ENCODE peak calls at places on chromosomes 12 and 14, in five cellular contexts. J is IMR-90, B is ovary, E is HL-60, T is dorsolateral prefrontal cortex. U is an unnamed sample. For H3K27me3, the result is how much of the 10 kb centered on the place peaks cover.

GRCh38 chr12:74780458-74781241 is 243.0 kb downstream of the ATXN7L3B start:
- DNase-seq in J (peak), B (no peak), E (no peak), T (no peak), U (peak)

GRCh38 chr12:105696-106095 is 39.1 kb downstream of the IQSEC3 start:
- DNase-seq in J (no peak), B (no peak), E (no peak), T (no peak), U (no peak)

GRCh38 chr12:123041811-123042655 is 61.6 kb downstream of the ARL6IP4 start:
- DNase-seq in J (peak), B (peak), E (no peak), T (no peak), U (no peak)

GRCh38 chr12:106118278-106118820 is 20.4 kb downstream of the NUAK1 start:
- DNase-seq in J (no peak), B (no peak), E (no peak), T (no peak), U (no peak)

GRCh38 chr12:81128930-81129554 is 51.2 kb downstream of the ACSS3 start:
- DNase-seq in J (peak), B (no peak), E (peak), T (no peak), U (peak)

GRCh38 chr12:31950088-31950487 is 9.1 kb upstream of the RESF1 start:
- DNase-seq in J (no peak), B (no peak), E (no peak), T (no peak), U (no peak)

GRCh38 chr12:29717540-29718100 is 66.1 kb downstream of the TMTC1 start:
- DNase-seq in J (no peak), B (no peak), E (no peak), T (no peak), U (no peak)

GRCh38 chr14:99727096-99727870 is 43.2 kb downstream of the CYP46A1 start:
- DNase-seq in J (no peak), B (peak), E (no peak), T (peak), U (no peak)

GRCh38 chr12:6963016-6963731 is 7.3 kb downstream of the PHB2 start:
- DNase-seq in J (no peak), B (peak), E (no peak), T (no peak), U (peak)

GRCh38 chr12:106892075-106892474 is 63.6 kb upstream of the TMEM263 start:
- DNase-seq in J (no peak), B (no peak), E (no peak), T (no peak), U (peak)

GRCh38 chr12:78305808-78306207 is 475.1 kb downstream of the NAV3 start:
- DNase-seq in J (no peak), B (no peak), E (no peak), T (no peak), U (no peak)

GRCh38 chr14:99196310-99196650 is 75.7 kb downstream of the BCL11B start:
- DNase-seq in J (no peak), B (no peak), E (no peak), T (no peak), U (no peak)

GRCh38 chr12:53230971-53231858 is 794 bp downstream of the RARG start:
- DNase-seq in J (no peak), B (no peak), E (no peak), T (no peak), U (no peak)

GRCh38 chr12:46664771-46665287 is 161.0 kb downstream of the SLC38A4 start:
- DNase-seq in J (peak), B (no peak), E (no peak), T (no peak), U (peak)

GRCh38 chr12:106135781-106136180 is 3.0 kb downstream of the NUAK1 start:
- DNase-seq in J (peak), B (no peak), E (no peak), T (no peak), U (peak)

GRCh38 chr12:57229041-57229633 is 374 bp upstream of the SHMT2 start:
- DNase-seq in J (no peak), B (no peak), E (no peak), T (no peak), U (no peak)

GRCh38 chr12:26374934-26375333 is 179.6 kb downstream of the SSPN start:
- DNase-seq in J (peak), B (no peak), E (no peak), T (no peak), U (no peak)

GRCh38 chr14:65840118-65840751 is 427.7 kb downstream of the FUT8 start:
- DNase-seq in J (no peak), B (no peak), E (no peak), T (no peak), U (no peak)

GRCh38 chr12:11595080-11595479 is 54.4 kb upstream of the ETV6 start:
- DNase-seq in J (no peak), B (no peak), E (no peak), T (no peak), U (no peak)

GRCh38 chr12:63997198-63997597 is 152.7 kb downstream of the SRGAP1 start:
- DNase-seq in J (no peak), B (no peak), E (no peak), T (no peak), U (peak)

GRCh38 chr14:24226477-24226876 is 5.7 kb downstream of the NEDD8 start:
- DNase-seq in J (no peak), B (no peak), E (no peak), T (no peak), U (no peak)

GRCh38 chr14:94056579-94057308 is 24.3 kb downstream of the DDX24 start:
- DNase-seq in J (no peak), B (no peak), E (no peak), T (no peak), U (no peak)

GRCh38 chr14:76531821-76532318 is 155.9 kb downstream of the ESRRB start:
- DNase-seq in J (no peak), B (no peak), E (no peak), T (no peak), U (peak)

GRCh38 chr14:104094056-104094708 is 8.7 kb downstream of the ASPG start:
- DNase-seq in J (no peak), B (no peak), E (no peak), T (no peak), U (no peak)

GRCh38 chr14:20350860-20351259 is 7.4 kb downstream of the PARP2 start:
- DNase-seq in J (peak), B (no peak), E (no peak), T (no peak), U (no peak)
- TF ChIP-seq CTCF in J (peak), B (no peak), E (no peak), T (no peak), U (no peak)

GRCh38 chr12:34390171-34390841 is 368.0 kb downstream of the ALG10 start:
- DNase-seq in J (no peak), B (no peak), E (no peak), T (no peak), U (no peak)

GRCh38 chr12:34388636-34389377 is 366.5 kb downstream of the ALG10 start:
- DNase-seq in J (no peak), B (no peak), E (no peak), T (no peak), U (no peak)

GRCh38 chr12:34390846-34391700 is 368.8 kb downstream of the ALG10 start:
- DNase-seq in J (no peak), B (no peak), E (no peak), T (no peak), U (no peak)

GRCh38 chr12:34387711-34388635 is 365.7 kb downstream of the ALG10 start:
- DNase-seq in J (no peak), B (no peak), E (no peak), T (no peak), U (no peak)

DNA sequence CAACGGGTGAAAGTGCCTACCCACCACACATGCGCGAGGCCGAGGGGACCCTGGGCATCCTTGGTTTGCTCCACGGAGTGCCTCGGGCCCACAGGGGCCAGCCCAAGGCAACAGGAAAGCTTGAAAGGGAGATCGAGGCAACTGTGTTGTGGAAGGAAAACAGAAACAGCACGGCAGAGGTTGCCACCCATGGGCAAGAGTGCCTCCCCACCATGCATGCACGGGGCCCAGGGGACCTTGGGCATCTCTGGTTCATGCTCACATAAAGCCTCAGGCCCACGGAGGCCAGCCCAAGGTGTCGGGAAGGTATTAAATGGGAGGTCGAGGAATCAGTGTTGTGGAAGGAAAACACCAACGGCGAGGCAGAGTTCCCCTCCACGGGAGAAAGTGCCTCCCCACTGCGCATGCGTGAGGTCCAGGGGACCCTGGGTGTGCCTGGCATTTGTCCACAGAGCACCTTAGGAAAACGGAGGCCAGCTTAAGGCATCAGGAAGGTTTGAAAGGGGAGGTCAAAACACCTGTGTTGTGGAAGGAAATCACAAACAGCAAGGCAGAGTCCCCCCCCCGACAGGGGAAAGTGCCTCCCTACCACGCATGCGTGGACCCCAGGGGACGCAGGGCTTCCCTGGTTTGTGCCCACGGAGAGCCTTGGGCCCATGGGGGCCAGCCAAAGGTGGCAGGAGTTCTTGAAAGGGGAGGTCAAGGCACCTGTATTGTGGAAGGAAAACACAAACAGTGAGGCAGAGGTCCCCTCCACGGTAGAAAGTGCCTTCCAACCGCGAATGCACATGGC is 367.3 kb downstream of the ALG10 start:
- DNase-seq in J (no peak), B (no peak), E (no peak), T (no peak), U (no peak)
- H3K27me3 ChIP-seq in J (under half), B (under half), E (under half), T (half or more), U (under half)

GRCh38 chr12:116982721-116983502 is 72.2 kb downstream of the FBXW8 start:
- DNase-seq in J (peak), B (no peak), E (no peak), T (no peak), U (no peak)

GRCh38 chr12:116980083-116980482 is 69.3 kb downstream of the FBXW8 start:
- DNase-seq in J (no peak), B (no peak), E (no peak), T (no peak), U (no peak)

GRCh38 chr12:116979109-116979508 is 68.4 kb downstream of the FBXW8 start:
- DNase-seq in J (no peak), B (no peak), E (no peak), T (no peak), U (no peak)

GRCh38 chr12:116975779-116976393 is 65.1 kb downstream of the FBXW8 start:
- DNase-seq in J (peak), B (no peak), E (no peak), T (no peak), U (no peak)

DNA sequence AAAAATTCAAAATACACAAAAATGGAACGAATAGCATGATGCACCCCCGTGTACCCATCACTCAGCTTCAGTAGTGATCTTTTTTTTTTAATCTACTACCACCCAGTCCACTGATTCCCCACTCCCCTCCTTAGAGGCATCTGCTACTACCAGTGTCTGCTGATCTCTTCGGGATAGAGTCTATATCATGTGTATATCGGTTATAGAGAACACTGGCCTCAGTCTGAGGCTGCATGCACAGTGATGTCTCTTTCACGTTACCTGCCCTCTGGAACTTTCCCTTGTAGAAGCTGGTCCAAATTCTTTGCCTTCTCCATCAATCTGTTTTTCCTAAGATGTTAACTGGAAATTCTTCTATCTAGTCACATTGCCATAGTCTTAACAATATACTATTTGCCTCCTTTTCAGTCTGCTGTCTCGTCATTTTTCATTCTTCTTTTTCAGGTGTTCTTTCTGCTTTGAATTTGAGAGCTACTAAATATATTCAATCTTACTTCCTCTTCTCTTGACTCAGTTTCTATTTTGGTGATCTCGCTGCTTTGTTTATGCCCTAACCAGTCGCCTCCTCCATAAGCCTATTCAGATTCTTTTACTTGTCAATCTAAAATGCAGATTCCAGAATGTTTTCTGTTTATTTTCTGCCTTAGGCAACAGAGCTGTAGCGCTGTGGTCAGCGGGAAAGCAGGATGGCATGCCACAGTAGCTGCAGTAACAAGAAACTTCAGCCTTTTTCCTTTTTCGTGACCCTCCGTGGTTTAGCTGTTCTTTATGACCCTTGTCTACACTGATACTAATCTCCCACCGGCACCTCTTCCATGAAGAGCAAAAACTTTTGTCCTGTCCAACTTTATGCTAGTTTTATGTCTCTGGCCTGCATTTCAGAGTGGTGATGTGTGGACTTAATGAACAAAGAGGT is 67.0 kb downstream of the FBXW8 start:
- DNase-seq in J (no peak), B (no peak), E (no peak), T (no peak), U (no peak)
- H3K4me3 ChIP-seq in J (no peak), B (no peak), E (no peak), T (no peak), U (no peak)

GRCh38 chr14:78697341-78697740 is 527.2 kb downstream of the NRXN3 start:
- DNase-seq in J (peak), B (no peak), E (no peak), T (no peak), U (peak)
- TF ChIP-seq CTCF in J (peak), B (no peak), E (no peak), T (peak), U (peak)

GRCh38 chr12:4939418-4940023 is 29.8 kb downstream of the KCNA1 start:
- DNase-seq in J (no peak), B (no peak), E (no peak), T (no peak), U (no peak)
- H3K27me3 ChIP-seq in J (under half), B (under half), E (under half), T (under half), U (under half)

GRCh38 chr12:9724023-9724422 is 8.9 kb downstream of the CLECL1 start:
- DNase-seq in J (no peak), B (no peak), E (no peak), T (no peak), U (no peak)
- H3K4me3 ChIP-seq in J (no peak), B (no peak), E (no peak), T (no peak), U (no peak)